ENCODE peak calls at places on chromosome 10, in six cellular contexts. V, C, D, Z, O and I are unnamed samples.

GRCh38 chr10:102401735-102402511 is 6.4 kb downstream of the NFKB2 start:
- DNase-seq in C (no peak), O (no peak), V (no peak), Z (peak; percentile 49), D (no peak), I (peak; percentile 32)

GRCh38 chr10:3066317-3066931 is 924 bp upstream of the PFKP start:
- DNase-seq in V (peak; percentile 24), Z (no peak), C (peak; percentile 25), D (no peak), O (no peak), I (no peak)

GRCh38 chr10:86969421-86970041 is 1.2 kb downstream of the ADIRF start:
- DNase-seq in C (no peak), Z (peak; percentile 57), D (no peak), O (no peak), V (no peak), I (peak; percentile 37)

GRCh38 chr10:21740989-21741388 is 207.0 kb downstream of the MLLT10 start:
- DNase-seq in Z (no peak), D (no peak), C (no peak), O (no peak), V (no peak), I (no peak)

GRCh38 chr10:47396311-47396717 is 12.2 kb upstream of the ZNF488 start:
- DNase-seq in Z (no peak), O (no peak), D (no peak), C (no peak), V (no peak), I (no peak)

GRCh38 chr10:84824525-84824924 is 496.1 kb downstream of the CCSER2 start:
- DNase-seq in D (no peak), V (no peak), O (no peak), C (no peak), Z (no peak), I (no peak)

GRCh38 chr10:43926875-43927406 is 278.3 kb upstream of the ZNF32 start:
- DNase-seq in D (no peak), C (no peak), V (no peak), O (no peak), Z (no peak), I (no peak)

GRCh38 chr10:44183667-44184632 is 200.9 kb downstream of the CXCL12 start:
- DNase-seq in O (no peak), Z (peak; percentile 84), V (no peak), D (no peak), C (no peak), I (peak; percentile 93)

GRCh38 chr10:62795750-62796149 is 8.8 kb upstream of the ADO start:
- DNase-seq in C (no peak), V (no peak), D (no peak), O (no peak), Z (no peak), I (no peak)

GRCh38 chr10:126474031-126474430 is 85.8 kb upstream of the ADAM12 start:
- DNase-seq in Z (no peak), V (no peak), D (no peak), C (no peak), O (no peak), I (no peak)

GRCh38 chr10:16975188-16975587 is 154.4 kb downstream of the CUBN start:
- DNase-seq in O (no peak), C (no peak), V (no peak), Z (no peak), D (no peak), I (no peak)

GRCh38 chr10:96840841-96841518 is 8.9 kb downstream of the LCOR start:
- DNase-seq in Z (peak; percentile 54), D (no peak), C (no peak), V (no peak), O (no peak), I (no peak)

GRCh38 chr10:28125701-28126100 is 126.8 kb upstream of the ODAD2 start:
- DNase-seq in O (no peak), Z (peak; percentile 68), C (no peak), V (no peak), D (no peak), I (peak; percentile 89)

GRCh38 chr10:93576888-93577287 is 10.4 kb downstream of the FFAR4 start:
- DNase-seq in D (no peak), C (no peak), V (no peak), O (no peak), Z (no peak), I (no peak)

GRCh38 chr10:43868362-43868672 is 219.6 kb upstream of the ZNF32 start:
- DNase-seq in O (no peak), C (no peak), V (no peak), D (no peak), Z (no peak), I (no peak)

GRCh38 chr10:128922172-128922571 is 544.9 kb upstream of the MGMT start:
- DNase-seq in C (no peak), O (no peak), D (no peak), Z (no peak), V (no peak), I (no peak)

GRCh38 chr10:83516788-83517187 is 622.5 kb upstream of the GHITM start:
- DNase-seq in Z (no peak), V (no peak), O (no peak), D (no peak), C (no peak), I (no peak)